ENCODE peak calls at places on chromosomes 5 and 9, in nine cellular contexts. One of them, this sample, is unnamed. For H3K4me1, the result is how much of the 10 kb centered on the place peaks cover.

GRCh38 chr5:162209005-162209605 is 141.5 kb downstream of the GABRG2 start:
- DNase-seq in testis: peak
- DNase-seq in thyroid gland: peak
- DNase-seq in IMR-90: no peak
- DNase-seq in stomach: peak
- DNase-seq in tibial nerve: peak
- DNase-seq in body of pancreas: peak
- DNase-seq in heart left ventricle: no peak
- DNase-seq in spleen: no peak
- DNase-seq in this sample: peak

GRCh38 chr5:157442989-157443619 is 16.9 kb upstream of the NIPAL4 start:
- DNase-seq in spleen: no peak
- DNase-seq in testis: no peak
- DNase-seq in IMR-90: no peak
- DNase-seq in body of pancreas: no peak
- DNase-seq in heart left ventricle: no peak
- DNase-seq in stomach: no peak
- DNase-seq in tibial nerve: no peak
- DNase-seq in thyroid gland: no peak
- DNase-seq in this sample: no peak

GRCh38 chr5:127053049-127053448 is 20.3 kb downstream of the C5orf63 start:
- DNase-seq in body of pancreas: no peak
- DNase-seq in stomach: no peak
- DNase-seq in spleen: no peak
- DNase-seq in testis: no peak
- DNase-seq in thyroid gland: no peak
- DNase-seq in IMR-90: no peak
- DNase-seq in tibial nerve: no peak
- DNase-seq in heart left ventricle: no peak
- DNase-seq in this sample: no peak

GRCh38 chr5:20572560-20572959 is 584.6 kb upstream of the CDH18 start:
- DNase-seq in body of pancreas: no peak
- DNase-seq in stomach: no peak
- DNase-seq in spleen: no peak
- DNase-seq in testis: no peak
- DNase-seq in heart left ventricle: no peak
- DNase-seq in IMR-90: peak
- DNase-seq in thyroid gland: no peak
- DNase-seq in tibial nerve: no peak
- DNase-seq in this sample: no peak

GRCh38 chr5:134095887-134096589 is 18.4 kb upstream of the TCF7 start:
- DNase-seq in heart left ventricle: no peak
- DNase-seq in IMR-90: no peak
- DNase-seq in tibial nerve: no peak
- DNase-seq in body of pancreas: no peak
- DNase-seq in thyroid gland: no peak
- DNase-seq in testis: no peak
- DNase-seq in stomach: no peak
- DNase-seq in spleen: no peak
- DNase-seq in this sample: no peak

GRCh38 chr5:131581710-131582109 is 53.3 kb downstream of the RAPGEF6 start:
- DNase-seq in body of pancreas: no peak
- DNase-seq in tibial nerve: no peak
- DNase-seq in IMR-90: no peak
- DNase-seq in spleen: no peak
- DNase-seq in heart left ventricle: no peak
- DNase-seq in testis: peak
- DNase-seq in thyroid gland: no peak
- DNase-seq in stomach: no peak
- DNase-seq in this sample: no peak

GRCh38 chr5:6703791-6704190 is 9.4 kb upstream of the TENT4A start:
- DNase-seq in testis: no peak
- DNase-seq in spleen: no peak
- DNase-seq in heart left ventricle: no peak
- DNase-seq in body of pancreas: no peak
- DNase-seq in stomach: no peak
- DNase-seq in thyroid gland: no peak
- DNase-seq in tibial nerve: no peak
- DNase-seq in IMR-90: peak
- DNase-seq in this sample: no peak

GRCh38 chr9:104858271-104858670 is 69.7 kb downstream of the ABCA1 start:
- DNase-seq in tibial nerve: no peak
- DNase-seq in thyroid gland: peak
- DNase-seq in IMR-90: peak
- DNase-seq in testis: peak
- DNase-seq in spleen: no peak
- DNase-seq in body of pancreas: no peak
- DNase-seq in heart left ventricle: no peak
- DNase-seq in stomach: no peak
- DNase-seq in this sample: no peak

GRCh38 chr5:175290379-175290778 is 153.6 kb downstream of the DRD1 start:
- DNase-seq in testis: no peak
- DNase-seq in tibial nerve: no peak
- DNase-seq in body of pancreas: no peak
- DNase-seq in thyroid gland: no peak
- DNase-seq in spleen: no peak
- DNase-seq in heart left ventricle: no peak
- DNase-seq in IMR-90: no peak
- DNase-seq in stomach: no peak
- DNase-seq in this sample: no peak

GRCh38 chr9:11086561-11086960 is 473.8 kb upstream of the PTPRD start:
- DNase-seq in heart left ventricle: no peak
- DNase-seq in thyroid gland: no peak
- DNase-seq in IMR-90: no peak
- DNase-seq in body of pancreas: no peak
- DNase-seq in testis: no peak
- DNase-seq in stomach: no peak
- DNase-seq in tibial nerve: no peak
- DNase-seq in spleen: no peak
- DNase-seq in this sample: no peak

GRCh38 chr9:137982132-137982666 is 104.6 kb downstream of the CACNA1B start:
- DNase-seq in spleen: no peak
- DNase-seq in testis: no peak
- DNase-seq in tibial nerve: no peak
- DNase-seq in stomach: no peak
- DNase-seq in body of pancreas: no peak
- DNase-seq in thyroid gland: no peak
- DNase-seq in heart left ventricle: no peak
- DNase-seq in IMR-90: no peak
- DNase-seq in this sample: no peak

GRCh38 chr9:33165263-33166151 is 1.6 kb downstream of the B4GALT1 start:
- DNase-seq in tibial nerve: peak
- DNase-seq in body of pancreas: peak
- DNase-seq in stomach: peak
- DNase-seq in spleen: peak
- DNase-seq in IMR-90: peak
- DNase-seq in heart left ventricle: no peak
- DNase-seq in thyroid gland: peak
- DNase-seq in testis: peak
- DNase-seq in this sample: peak

GRCh38 chr9:77707696-77708095 is 59.6 kb upstream of the GNA14 start:
- DNase-seq in spleen: no peak
- DNase-seq in stomach: peak
- DNase-seq in testis: no peak
- DNase-seq in tibial nerve: peak
- DNase-seq in IMR-90: peak
- DNase-seq in heart left ventricle: peak
- DNase-seq in body of pancreas: peak
- DNase-seq in thyroid gland: peak
- DNase-seq in this sample: peak

GRCh38 chr9:37549527-37549926 is 26.7 kb downstream of the FBXO10 start:
- DNase-seq in IMR-90: peak
- DNase-seq in spleen: no peak
- DNase-seq in body of pancreas: no peak
- DNase-seq in thyroid gland: peak
- DNase-seq in stomach: no peak
- DNase-seq in heart left ventricle: no peak
- DNase-seq in tibial nerve: no peak
- DNase-seq in testis: no peak
- DNase-seq in this sample: no peak

GRCh38 chr5:82952326-82952725 is 124.9 kb downstream of the TMEM167A start:
- DNase-seq in testis: no peak
- DNase-seq in tibial nerve: no peak
- DNase-seq in heart left ventricle: no peak
- DNase-seq in IMR-90: peak
- DNase-seq in body of pancreas: no peak
- DNase-seq in spleen: no peak
- DNase-seq in stomach: no peak
- DNase-seq in thyroid gland: no peak
- DNase-seq in this sample: no peak
- TF ChIP-seq POLR2A in testis: no peak
- TF ChIP-seq POLR2A in tibial nerve: no peak
- TF ChIP-seq POLR2A in heart left ventricle: no peak
- TF ChIP-seq POLR2A in IMR-90: no peak
- TF ChIP-seq POLR2A in body of pancreas: no peak
- TF ChIP-seq POLR2A in spleen: no peak
- TF ChIP-seq POLR2A in stomach: no peak
- TF ChIP-seq POLR2A in thyroid gland: no peak
- TF ChIP-seq POLR2A in this sample: no peak

GRCh38 chr5:136028782-136029742 is at the start of gene TGFBI:
- DNase-seq in thyroid gland: peak
- DNase-seq in body of pancreas: peak
- DNase-seq in testis: peak
- DNase-seq in IMR-90: peak
- DNase-seq in tibial nerve: peak
- DNase-seq in spleen: peak
- DNase-seq in heart left ventricle: peak
- DNase-seq in stomach: peak
- DNase-seq in this sample: peak
- H3K4me1 ChIP-seq in thyroid gland: under half
- H3K4me1 ChIP-seq in body of pancreas: under half
- H3K4me1 ChIP-seq in testis: under half
- H3K4me1 ChIP-seq in IMR-90: under half
- H3K4me1 ChIP-seq in tibial nerve: half or more
- H3K4me1 ChIP-seq in spleen: half or more
- H3K4me1 ChIP-seq in heart left ventricle: under half
- H3K4me1 ChIP-seq in stomach: under half
- H3K4me1 ChIP-seq in this sample: under half

GRCh38 chr9:127518091-127518856 is 67.0 kb downstream of the LRSAM1 start:
- DNase-seq in stomach: no peak
- DNase-seq in heart left ventricle: peak
- DNase-seq in IMR-90: no peak
- DNase-seq in tibial nerve: no peak
- DNase-seq in thyroid gland: peak
- DNase-seq in spleen: no peak
- DNase-seq in testis: no peak
- DNase-seq in body of pancreas: no peak
- DNase-seq in this sample: no peak

GRCh38 chr9:127520941-127521918 is 69.9 kb downstream of the LRSAM1 start:
- DNase-seq in thyroid gland: no peak
- DNase-seq in IMR-90: peak
- DNase-seq in spleen: no peak
- DNase-seq in stomach: no peak
- DNase-seq in tibial nerve: no peak
- DNase-seq in testis: peak
- DNase-seq in body of pancreas: no peak
- DNase-seq in heart left ventricle: peak
- DNase-seq in this sample: no peak

GRCh38 chr9:127517620-127518019 is 66.3 kb downstream of the LRSAM1 start:
- DNase-seq in stomach: no peak
- DNase-seq in testis: no peak
- DNase-seq in tibial nerve: no peak
- DNase-seq in body of pancreas: no peak
- DNase-seq in thyroid gland: no peak
- DNase-seq in spleen: no peak
- DNase-seq in IMR-90: no peak
- DNase-seq in heart left ventricle: no peak
- DNase-seq in this sample: no peak

GRCh38 chr9:127521919-127522304 is 70.6 kb downstream of the LRSAM1 start:
- DNase-seq in stomach: peak
- DNase-seq in IMR-90: no peak
- DNase-seq in body of pancreas: peak
- DNase-seq in heart left ventricle: peak
- DNase-seq in testis: no peak
- DNase-seq in spleen: no peak
- DNase-seq in thyroid gland: peak
- DNase-seq in tibial nerve: no peak
- DNase-seq in this sample: no peak

DNA sequence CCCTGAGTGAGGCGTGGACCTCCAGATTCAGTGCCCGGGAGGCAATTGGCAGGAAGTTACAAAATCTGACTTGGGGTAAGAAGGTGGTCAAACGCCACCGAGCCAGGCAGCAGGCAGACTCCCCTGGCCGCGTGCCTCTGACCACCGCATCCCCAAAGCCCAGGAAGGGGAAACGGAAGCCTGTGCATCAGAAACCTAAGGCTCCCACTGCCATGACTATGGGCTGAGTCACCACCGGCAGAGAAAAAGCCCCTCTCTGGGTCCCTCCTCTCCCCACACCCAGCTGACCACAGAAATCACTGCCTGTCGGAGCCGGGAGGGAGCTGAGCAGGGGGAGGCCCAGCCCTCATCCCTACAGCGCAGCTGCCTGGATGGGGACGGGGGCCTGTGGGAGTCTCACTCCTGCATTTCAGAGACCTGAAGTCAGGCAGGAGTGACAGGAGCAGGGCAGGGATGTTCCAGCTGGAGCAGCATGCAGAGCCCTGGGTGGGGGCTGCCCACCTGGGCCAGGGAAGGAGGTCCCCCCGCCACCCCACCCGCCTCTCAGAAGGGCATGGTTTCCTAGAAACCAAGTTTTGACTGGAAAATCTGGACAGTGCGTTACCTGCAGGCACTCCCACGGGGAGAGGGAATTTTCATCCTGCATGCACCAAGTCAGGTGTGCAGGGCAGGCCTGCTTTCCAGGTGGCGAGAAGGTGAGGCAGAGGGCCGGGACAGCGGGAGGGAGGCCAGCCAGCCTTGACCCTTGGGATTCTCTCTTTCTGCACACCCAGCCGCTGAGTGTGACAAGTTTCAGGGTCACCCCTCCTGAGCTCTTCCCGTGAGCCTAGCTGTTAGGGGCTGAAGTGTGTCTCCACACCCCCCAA is 68.2 kb downstream of the LRSAM1 start:
- DNase-seq in testis: no peak
- DNase-seq in stomach: no peak
- DNase-seq in thyroid gland: no peak
- DNase-seq in tibial nerve: no peak
- DNase-seq in spleen: no peak
- DNase-seq in body of pancreas: no peak
- DNase-seq in IMR-90: peak
- DNase-seq in heart left ventricle: peak
- DNase-seq in this sample: no peak
- TF ChIP-seq POLR2A in testis: no peak
- TF ChIP-seq POLR2A in stomach: no peak
- TF ChIP-seq POLR2A in thyroid gland: no peak
- TF ChIP-seq POLR2A in tibial nerve: no peak
- TF ChIP-seq POLR2A in spleen: no peak
- TF ChIP-seq POLR2A in body of pancreas: no peak
- TF ChIP-seq POLR2A in IMR-90: no peak
- TF ChIP-seq POLR2A in heart left ventricle: no peak
- TF ChIP-seq POLR2A in this sample: no peak

DNA sequence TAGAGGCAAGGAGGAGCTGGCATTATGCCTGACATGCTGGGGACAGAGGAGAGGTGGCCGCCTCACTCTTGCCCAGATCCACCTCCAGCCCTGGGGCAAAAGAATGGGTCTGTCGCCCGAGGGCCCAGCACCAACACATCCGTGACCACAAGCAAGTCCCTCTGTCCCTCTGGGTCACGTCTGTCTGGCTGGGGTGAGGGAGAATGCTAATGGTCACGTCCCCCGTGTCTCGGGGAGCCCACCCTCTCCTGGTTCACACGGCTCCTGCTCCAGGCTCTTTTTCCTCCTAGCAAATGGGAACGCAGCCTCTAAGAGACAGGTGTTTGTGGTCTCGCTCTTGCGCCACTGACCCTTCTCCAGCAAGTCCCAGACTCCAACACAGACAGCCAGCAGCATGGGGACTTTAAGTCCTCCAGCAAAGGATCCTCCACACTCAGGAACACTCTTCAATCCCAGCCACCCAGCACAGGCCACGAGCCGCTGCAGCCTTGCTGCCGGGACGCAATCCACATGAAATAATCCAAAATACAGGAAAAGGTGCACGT is 4.1 kb downstream of the ENG start:
- DNase-seq in heart left ventricle: no peak
- DNase-seq in tibial nerve: no peak
- DNase-seq in thyroid gland: no peak
- DNase-seq in body of pancreas: no peak
- DNase-seq in IMR-90: no peak
- DNase-seq in spleen: no peak
- DNase-seq in stomach: no peak
- DNase-seq in testis: no peak
- DNase-seq in this sample: no peak
- H3K4me1 ChIP-seq in heart left ventricle: under half
- H3K4me1 ChIP-seq in tibial nerve: half or more
- H3K4me1 ChIP-seq in thyroid gland: under half
- H3K4me1 ChIP-seq in body of pancreas: under half
- H3K4me1 ChIP-seq in IMR-90: under half
- H3K4me1 ChIP-seq in spleen: half or more
- H3K4me1 ChIP-seq in stomach: under half
- H3K4me1 ChIP-seq in testis: under half
- H3K4me1 ChIP-seq in this sample: under half